ENCODE peak calls at places on chromosomes 6 and 20, in four cellular contexts. N, B, Q and G are unnamed samples.

GRCh38 chr20:46406986-46407670 is 713 bp upstream of the ELMO2 start:
- DNase-seq in Q (peak), N (no peak), B (peak), G (no peak)

GRCh38 chr6:162698004-162698403 is 29.6 kb downstream of the PRKN start:
- DNase-seq in B (no peak), N (no peak), Q (no peak), G (no peak)

GRCh38 chr6:70225052-70225451 is 77.8 kb downstream of the COL9A1 start:
- DNase-seq in Q (no peak), N (no peak), B (no peak), G (no peak)

GRCh38 chr6:46781478-46782378 is 11.5 kb upstream of the MEP1A start:
- DNase-seq in Q (no peak), N (peak), B (no peak), G (peak)

GRCh38 chr20:60598528-60598927 is 640.3 kb downstream of the CDH26 start:
- DNase-seq in N (no peak), B (no peak), Q (no peak), G (no peak)

GRCh38 chr6:122008105-122009100 is 391.0 kb upstream of the HSF2 start:
- DNase-seq in N (peak), Q (no peak), B (no peak), G (peak)

GRCh38 chr6:31728767-31729514 is at the start of gene DDAH2:
- DNase-seq in N (no peak), B (no peak), Q (no peak), G (no peak)

GRCh38 chr6:142945446-142946180 is 637 bp upstream of the HIVEP2 start:
- DNase-seq in B (peak), Q (peak), N (peak), G (peak)

GRCh38 chr20:50625986-50626677 is 65.2 kb downstream of the RIPOR3 start:
- DNase-seq in N (peak), B (no peak), Q (no peak), G (peak)

GRCh38 chr20:19775353-19776201 is 17.5 kb downstream of the RIN2 start:
- DNase-seq in Q (no peak), B (no peak), N (peak), G (no peak)

GRCh38 chr6:40244684-40245083 is 310.4 kb upstream of the MOCS1 start:
- DNase-seq in Q (no peak), N (no peak), B (no peak), G (no peak)

GRCh38 chr6:33667072-33667471 is 44.4 kb downstream of the UQCC2 start:
- DNase-seq in N (no peak), Q (no peak), B (no peak), G (no peak)

GRCh38 chr6:17577059-17577458 is 23.0 kb upstream of the FAM8A1 start:
- DNase-seq in Q (no peak), B (no peak), N (no peak), G (no peak)

GRCh38 chr6:134902074-134902861 is 47.6 kb downstream of the ALDH8A1 start:
- DNase-seq in B (no peak), Q (no peak), N (no peak), G (no peak)

GRCh38 chr6:50966532-50966931 is 147.9 kb downstream of the TFAP2B start:
- DNase-seq in N (no peak), Q (no peak), B (no peak), G (no peak)

GRCh38 chr6:138377844-138378243 is at the start of gene SMIM28:
- DNase-seq in B (no peak), N (no peak), Q (no peak), G (no peak)

GRCh38 chr6:28769626-28770402 is 154.0 kb downstream of the TRIM27 start:
- DNase-seq in Q (no peak), B (no peak), N (peak), G (peak)

GRCh38 chr6:142275146-142276006 is 26.4 kb upstream of the ADGRG6 start:
- DNase-seq in N (no peak), Q (no peak), B (no peak), G (no peak)

GRCh38 chr20:54431545-54431944 is 43.8 kb upstream of the DOK5 start:
- DNase-seq in Q (no peak), B (no peak), N (no peak), G (no peak)

GRCh38 chr6:142011156-142011555 is 121.6 kb upstream of the GJE1 start:
- DNase-seq in Q (no peak), B (no peak), N (no peak), G (no peak)

GRCh38 chr6:18405477-18406293 is 18.5 kb downstream of the RNF144B start:
- DNase-seq in N (peak), Q (no peak), B (no peak), G (peak)

GRCh38 chr6:137313928-137314855 is 95.0 kb upstream of the IFNGR1 start:
- DNase-seq in Q (no peak), N (peak), B (peak), G (peak)